ENCODE peak calls at places on chromosomes 16 and 17, in ten cellular contexts. T is lower lobe of right lung; H is suprapubic skin; S is Peyer's patch; N is CD8-positive, alpha-beta memory T cell; W is CD4-positive, CD25-positive, alpha-beta regulatory T cell; L is HCT116; G is cardiac muscle cell; B is adrenal gland; E is MM.1S. M is an unnamed sample. For H3K4me1 and H3K27me3, the result is how much of the 10 kb centered on the place peaks cover.

GRCh38 chr16:67528870-67529638 is 425 bp downstream of the RIPOR1 start:
- DNase-seq in T (peak), H (no peak), S (no peak), N (no peak), W (no peak), L (no peak), G (peak), B (peak), E (no peak), M (peak)

GRCh38 chr17:50034504-50035364 is 21.2 kb upstream of the ITGA3 start:
- DNase-seq in T (peak), H (peak), S (no peak), N (no peak), W (no peak), L (no peak), G (no peak), B (no peak), E (no peak), M (no peak)

GRCh38 chr17:78490673-78491072 is 86.5 kb downstream of the DNAH17 start:
- DNase-seq in T (no peak), H (no peak), S (no peak), N (no peak), W (no peak), L (no peak), G (no peak), B (no peak), E (no peak), M (no peak)

GRCh38 chr16:84983308-84983707 is 28.0 kb downstream of the ZDHHC7 start:
- DNase-seq in T (peak), H (no peak), S (no peak), N (no peak), W (no peak), L (no peak), G (no peak), B (no peak), E (no peak), M (no peak)

GRCh38 chr17:57669671-57670529 is 75.2 kb downstream of the CCDC182 start:
- DNase-seq in T (no peak), H (no peak), S (no peak), N (no peak), W (no peak), L (no peak), G (no peak), B (peak), E (no peak), M (peak)

GRCh38 chr16:57479422-57480126 is 6.7 kb downstream of the DOK4 start:
- DNase-seq in T (no peak), H (no peak), S (no peak), N (no peak), W (no peak), L (no peak), G (peak), B (no peak), E (no peak), M (peak)

GRCh38 chr17:43401293-43401692 is 2.5 kb downstream of the ARL4D start:
- DNase-seq in T (no peak), H (no peak), S (no peak), N (no peak), W (no peak), L (no peak), G (no peak), B (peak), E (no peak), M (no peak)

GRCh38 chr17:74803388-74803930 is 27.3 kb upstream of the NAT9 start:
- DNase-seq in T (no peak), H (no peak), S (no peak), N (no peak), W (no peak), L (no peak), G (no peak), B (no peak), E (no peak), M (no peak)

GRCh38 chr17:42002792-42003301 is 14.4 kb downstream of the DNAJC7 start:
- DNase-seq in T (no peak), H (no peak), S (no peak), N (no peak), W (no peak), L (no peak), G (no peak), B (no peak), E (no peak), M (no peak)

GRCh38 chr16:4626396-4626795 is 1.8 kb downstream of the MGRN1 start:
- DNase-seq in T (no peak), H (no peak), S (no peak), N (no peak), W (no peak), L (no peak), G (no peak), B (no peak), E (no peak), M (no peak)

GRCh38 chr16:70345840-70346239 is 863 bp upstream of the DDX19A start:
- DNase-seq in T (no peak), H (no peak), S (no peak), N (no peak), W (no peak), L (no peak), G (no peak), B (no peak), E (no peak), M (no peak)

DNA sequence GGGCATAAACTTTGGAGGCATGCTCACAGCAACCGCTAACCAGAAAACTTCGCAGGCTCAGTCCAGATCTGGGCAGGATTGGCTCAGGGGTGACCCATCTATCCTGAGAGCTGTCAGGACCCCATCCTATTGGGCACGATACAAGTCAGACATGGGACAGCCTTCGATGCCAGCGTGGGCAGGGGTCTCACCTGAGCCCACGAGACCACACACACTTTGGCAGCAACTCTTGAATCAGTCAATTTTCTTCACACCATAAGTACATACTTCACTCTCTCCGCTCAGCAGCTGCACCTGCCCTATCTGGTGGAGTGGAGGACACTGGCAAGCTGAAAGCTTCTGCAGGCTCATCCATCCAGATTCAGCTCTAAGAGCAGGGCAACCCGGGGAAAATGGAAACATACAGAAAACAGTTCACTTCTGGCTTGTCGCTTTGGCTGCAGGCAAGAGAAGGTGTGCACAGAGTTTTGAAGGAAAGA is 48.3 kb downstream of the ZFHX3 start:
- DNase-seq in T (no peak), H (no peak), S (no peak), N (no peak), W (no peak), L (no peak), G (no peak), B (no peak), E (no peak), M (no peak)
- H3K4me1 ChIP-seq in T (half or more), H (under half), S (under half), N (under half), W (under half), L (under half), G (under half), B (under half), E (under half), M (under half)

GRCh38 chr16:23298290-23298689 is 3.8 kb upstream of the SCNN1B start:
- DNase-seq in T (no peak), H (no peak), S (no peak), N (no peak), W (no peak), L (no peak), G (no peak), B (no peak), E (no peak), M (no peak)

GRCh38 chr16:23304620-23305019 is 2.5 kb downstream of the SCNN1B start:
- DNase-seq in T (no peak), H (no peak), S (no peak), N (no peak), W (no peak), L (no peak), G (no peak), B (no peak), E (no peak), M (no peak)

GRCh38 chr16:23303685-23304084 is 1.6 kb downstream of the SCNN1B start:
- DNase-seq in T (no peak), H (no peak), S (no peak), N (no peak), W (no peak), L (no peak), G (no peak), B (no peak), E (no peak), M (no peak)

GRCh38 chr16:23302045-23302956 is at the start of gene SCNN1B:
- DNase-seq in T (peak), H (no peak), S (no peak), N (no peak), W (no peak), L (no peak), G (peak), B (no peak), E (peak), M (no peak)

DNA sequence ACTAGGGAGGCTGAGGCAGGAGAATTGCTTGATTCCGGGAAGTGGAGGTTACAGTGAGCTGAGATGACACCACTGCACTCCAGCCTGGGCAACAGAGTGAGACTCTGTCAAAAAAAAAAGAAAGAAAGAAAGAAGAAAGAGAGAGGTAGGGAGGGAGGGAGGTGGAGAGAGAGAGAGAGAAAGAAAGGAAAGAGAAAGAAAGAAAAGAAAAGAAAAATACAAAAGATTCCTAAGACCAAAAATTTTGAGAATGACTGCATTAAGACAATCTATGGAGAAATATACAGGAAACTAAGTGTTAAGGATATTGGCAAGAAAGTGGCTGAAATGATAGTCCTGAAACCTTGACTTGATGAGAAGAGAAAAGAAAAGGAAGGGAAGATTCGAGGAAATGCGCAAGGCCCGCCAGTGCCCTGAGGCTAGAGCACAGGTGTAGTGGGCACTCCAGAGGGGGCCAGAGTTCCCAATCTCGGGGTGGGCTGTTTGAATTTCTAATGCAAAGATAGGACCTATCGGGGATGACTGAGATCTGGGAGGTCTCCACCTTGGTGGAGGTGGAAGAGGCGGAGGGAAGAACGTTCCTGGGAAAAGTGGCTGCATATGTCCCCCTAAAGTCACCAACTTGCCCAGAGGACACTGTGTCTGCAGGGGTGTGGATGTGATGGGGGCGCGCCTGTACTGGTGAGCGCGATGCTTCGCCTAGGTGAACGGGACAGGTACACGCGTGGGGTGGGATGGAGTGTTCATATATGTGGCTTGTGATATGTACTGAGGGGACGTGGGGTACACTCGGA is 654 bp upstream of the SCNN1B start:
- DNase-seq in T (no peak), H (no peak), S (no peak), N (no peak), W (no peak), L (no peak), G (no peak), B (no peak), E (no peak), M (no peak)
- H3K4me3 ChIP-seq in T (peak), H (peak), S (peak), N (no peak), W (no peak), L (peak), G (peak), B (no peak), E (peak), M (no peak)

GRCh38 chr16:86797700-86798099 is 219.4 kb downstream of the FOXL1 start:
- DNase-seq in T (no peak), H (no peak), S (no peak), N (no peak), W (no peak), L (no peak), G (no peak), B (no peak), E (no peak), M (no peak)
- H3K27me3 ChIP-seq in T (under half), H (under half), S (under half), N (under half), W (under half), L (half or more), G (under half), B (under half), E (under half), M (under half)

GRCh38 chr17:17933775-17934174 is 38.4 kb downstream of the TOM1L2 start:
- DNase-seq in T (no peak), H (no peak), S (no peak), N (no peak), W (no peak), L (no peak), G (no peak), B (no peak), E (no peak), M (no peak)
- H3K4me1 ChIP-seq in T (half or more), H (half or more), S (under half), N (under half), W (under half), L (under half), G (under half), B (under half), E (under half), M (under half)

GRCh38 chr16:2205967-2206313 is 686 bp downstream of the MLST8 start:
- DNase-seq in T (peak), H (no peak), S (no peak), N (no peak), W (no peak), L (no peak), G (no peak), B (peak), E (peak), M (no peak)

GRCh38 chr16:2205104-2205966 is at the start of gene MLST8:
- DNase-seq in T (peak), H (peak), S (peak), N (peak), W (peak), L (peak), G (peak), B (peak), E (peak), M (peak)

GRCh38 chr16:2206780-2207433 is 1.7 kb downstream of the MLST8 start:
- DNase-seq in T (peak), H (no peak), S (no peak), N (no peak), W (no peak), L (no peak), G (no peak), B (no peak), E (no peak), M (no peak)

GRCh38 chr16:2207872-2208271 is 2.6 kb downstream of the MLST8 start:
- DNase-seq in T (no peak), H (no peak), S (no peak), N (no peak), W (no peak), L (no peak), G (no peak), B (no peak), E (no peak), M (no peak)

DNA sequence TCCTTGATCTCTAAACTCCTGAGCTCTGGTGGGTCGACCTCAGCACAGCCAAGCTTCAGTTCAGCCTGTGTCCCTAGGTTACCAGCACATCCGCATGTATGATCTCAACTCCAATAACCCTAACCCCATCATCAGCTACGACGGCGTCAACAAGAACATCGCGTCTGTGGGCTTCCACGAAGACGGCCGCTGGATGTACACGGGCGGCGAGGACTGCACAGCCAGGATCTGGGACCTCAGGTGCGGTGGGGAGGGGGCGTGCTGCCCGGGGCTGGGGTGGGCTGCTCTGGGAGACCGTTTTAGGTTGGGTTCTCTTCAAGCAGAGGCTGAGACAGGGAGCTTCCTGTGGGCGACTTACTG is 1.1 kb downstream of the MLST8 start:
- DNase-seq in T (peak), H (no peak), S (no peak), N (no peak), W (no peak), L (no peak), G (no peak), B (no peak), E (no peak), M (no peak)
- H3K4me3 ChIP-seq in T (peak), H (peak), S (peak), N (peak), W (no peak), L (peak), G (peak), B (peak), E (peak), M (peak)

DNA sequence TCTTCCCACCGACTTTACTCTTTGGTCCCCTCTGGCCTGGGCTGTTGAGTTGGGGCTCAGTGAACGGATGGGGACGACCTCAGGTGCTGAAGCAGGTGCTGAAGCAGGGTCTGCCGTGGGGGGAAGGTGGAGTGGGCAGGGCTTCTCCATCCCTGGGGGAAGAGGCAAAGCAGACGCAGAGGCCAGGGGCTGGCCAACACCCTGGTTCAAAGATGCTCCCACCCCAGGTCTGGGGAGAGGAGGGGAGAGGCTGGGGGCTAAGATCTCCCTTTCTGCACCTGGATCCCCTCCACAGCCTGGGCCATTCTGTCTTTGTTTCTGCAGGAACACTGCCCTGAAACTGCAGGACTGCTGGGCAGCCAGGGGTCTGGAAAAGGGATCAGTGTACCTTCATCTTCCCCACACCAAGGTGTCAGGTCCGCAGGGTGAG is 22.9 kb downstream of the ALOX12B start:
- DNase-seq in T (peak), H (no peak), S (no peak), N (no peak), W (no peak), L (no peak), G (no peak), B (no peak), E (no peak), M (no peak)
- H3K27me3 ChIP-seq in T (under half), H (under half), S (under half), N (under half), W (under half), L (under half), G (half or more), B (under half), E (half or more), M (under half)